ENCODE peak calls at places on chromosomes 6 and 20, in five cellular contexts. One of them, this sample, is unnamed.

GRCh38 chr6:163572612-163573011 is 158.1 kb downstream of the QKI start:
- DNase-seq in GM23248: no peak
- DNase-seq in hepatocyte: no peak
- DNase-seq in H9: peak
- DNase-seq in neuronal stem cell: no peak
- DNase-seq in this sample: no peak

GRCh38 chr20:36808317-36809257 is 35.0 kb upstream of the DSN1 start:
- DNase-seq in GM23248: peak
- DNase-seq in hepatocyte: peak
- DNase-seq in neuronal stem cell: peak
- DNase-seq in H9: peak
- DNase-seq in this sample: peak

GRCh38 chr20:59010321-59010994 is 3.4 kb upstream of the CTSZ start:
- DNase-seq in hepatocyte: no peak
- DNase-seq in H9: no peak
- DNase-seq in neuronal stem cell: no peak
- DNase-seq in GM23248: no peak
- DNase-seq in this sample: peak

GRCh38 chr20:23596856-23597255 is 8.9 kb downstream of the CST9 start:
- DNase-seq in hepatocyte: no peak
- DNase-seq in GM23248: no peak
- DNase-seq in neuronal stem cell: no peak
- DNase-seq in H9: no peak
- DNase-seq in this sample: no peak

GRCh38 chr20:50392138-50392866 is 117.9 kb upstream of the PTPN1 start:
- DNase-seq in hepatocyte: no peak
- DNase-seq in H9: no peak
- DNase-seq in GM23248: no peak
- DNase-seq in neuronal stem cell: no peak
- DNase-seq in this sample: no peak

GRCh38 chr6:148528292-148528691 is 185.7 kb downstream of the SASH1 start:
- DNase-seq in H9: no peak
- DNase-seq in hepatocyte: no peak
- DNase-seq in neuronal stem cell: no peak
- DNase-seq in GM23248: peak
- DNase-seq in this sample: no peak

GRCh38 chr6:40391851-40392595 is 195.1 kb downstream of the LRFN2 start:
- DNase-seq in GM23248: no peak
- DNase-seq in hepatocyte: no peak
- DNase-seq in neuronal stem cell: no peak
- DNase-seq in H9: no peak
- DNase-seq in this sample: no peak

GRCh38 chr20:60636417-60636816 is 615.6 kb upstream of the CDH4 start:
- DNase-seq in neuronal stem cell: no peak
- DNase-seq in GM23248: no peak
- DNase-seq in H9: no peak
- DNase-seq in hepatocyte: no peak
- DNase-seq in this sample: no peak

GRCh38 chr20:38043512-38044300 is 10.2 kb downstream of the RPRD1B start:
- DNase-seq in hepatocyte: peak
- DNase-seq in H9: no peak
- DNase-seq in GM23248: peak
- DNase-seq in neuronal stem cell: no peak
- DNase-seq in this sample: peak

DNA sequence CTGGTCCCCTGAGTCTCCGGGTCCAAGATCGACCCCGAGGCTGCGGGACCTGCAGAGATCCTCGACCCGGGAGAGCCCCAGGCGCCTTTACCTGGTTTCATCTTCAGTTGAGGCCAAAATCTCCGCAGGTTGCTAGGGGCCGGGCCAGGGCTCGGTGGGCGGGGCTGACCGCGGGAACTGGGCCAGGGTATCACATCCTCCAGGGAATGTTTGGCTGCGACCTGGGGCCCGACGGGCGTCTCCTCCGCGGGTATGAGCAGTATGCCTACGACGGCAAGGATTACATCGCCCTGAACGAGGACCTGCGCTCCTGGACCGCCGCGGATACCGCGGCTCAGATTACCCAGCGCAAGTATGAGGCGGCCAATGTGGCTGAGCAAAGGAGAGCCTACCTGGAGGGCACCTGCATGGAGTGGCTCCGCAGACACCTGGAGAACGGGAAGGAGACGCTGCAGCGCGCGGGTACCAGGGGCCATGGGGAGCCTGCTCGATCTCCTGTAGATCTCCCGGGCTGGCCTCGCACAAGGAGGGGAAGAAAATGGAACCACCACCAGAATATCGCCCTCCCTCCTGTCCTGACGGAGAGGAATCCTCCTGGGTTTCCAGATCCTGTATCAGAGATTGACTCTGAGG is 53.8 kb upstream of the POLR1H start:
- DNase-seq in GM23248: no peak
- DNase-seq in H9: peak
- DNase-seq in hepatocyte: no peak
- DNase-seq in neuronal stem cell: no peak
- DNase-seq in this sample: peak
- H3K4me2 ChIP-seq in GM23248: peak
- H3K4me2 ChIP-seq in H9: peak
- H3K4me2 ChIP-seq in hepatocyte: peak
- H3K4me2 ChIP-seq in neuronal stem cell: peak
- H3K4me2 ChIP-seq in this sample: peak

GRCh38 chr6:138465007-138465645 is 34.2 kb downstream of the NHSL1 start:
- DNase-seq in H9: no peak
- DNase-seq in neuronal stem cell: no peak
- DNase-seq in GM23248: peak
- DNase-seq in hepatocyte: peak
- DNase-seq in this sample: peak
- H3K27ac ChIP-seq in H9: no peak
- H3K27ac ChIP-seq in neuronal stem cell: no peak
- H3K27ac ChIP-seq in GM23248: peak
- H3K27ac ChIP-seq in hepatocyte: peak
- H3K27ac ChIP-seq in this sample: peak

GRCh38 chr20:16761305-16761829 is 13.2 kb downstream of the OTOR start:
- DNase-seq in GM23248: peak
- DNase-seq in neuronal stem cell: peak
- DNase-seq in H9: peak
- DNase-seq in hepatocyte: peak
- DNase-seq in this sample: peak
- H2AFZ ChIP-seq in GM23248: no peak
- H2AFZ ChIP-seq in neuronal stem cell: peak
- H2AFZ ChIP-seq in H9: no peak
- H2AFZ ChIP-seq in hepatocyte: peak
- H2AFZ ChIP-seq in this sample: peak

GRCh38 chr6:36360241-36361054 is 23.8 kb upstream of the BNIP5 start:
- DNase-seq in hepatocyte: peak
- DNase-seq in GM23248: peak
- DNase-seq in H9: peak
- DNase-seq in neuronal stem cell: peak
- DNase-seq in this sample: peak
- H3K4me2 ChIP-seq in hepatocyte: no peak
- H3K4me2 ChIP-seq in GM23248: no peak
- H3K4me2 ChIP-seq in H9: no peak
- H3K4me2 ChIP-seq in neuronal stem cell: no peak
- H3K4me2 ChIP-seq in this sample: peak

GRCh38 chr6:133062702-133063319 is 178.3 kb upstream of the EYA4 start:
- DNase-seq in neuronal stem cell: no peak
- DNase-seq in H9: no peak
- DNase-seq in hepatocyte: no peak
- DNase-seq in GM23248: peak
- DNase-seq in this sample: no peak
- H3K27ac ChIP-seq in neuronal stem cell: no peak
- H3K27ac ChIP-seq in H9: no peak
- H3K27ac ChIP-seq in hepatocyte: no peak
- H3K27ac ChIP-seq in GM23248: no peak
- H3K27ac ChIP-seq in this sample: no peak

GRCh38 chr6:21595265-21595950 is 1.9 kb downstream of the SOX4 start:
- DNase-seq in GM23248: peak
- DNase-seq in H9: no peak
- DNase-seq in hepatocyte: peak
- DNase-seq in neuronal stem cell: no peak
- DNase-seq in this sample: peak

GRCh38 chr6:21593927-21594421 is 423 bp downstream of the SOX4 start:
- DNase-seq in H9: no peak
- DNase-seq in GM23248: peak
- DNase-seq in neuronal stem cell: no peak
- DNase-seq in hepatocyte: peak
- DNase-seq in this sample: peak

GRCh38 chr6:21595951-21596378 is 2.4 kb downstream of the SOX4 start:
- DNase-seq in hepatocyte: no peak
- DNase-seq in GM23248: peak
- DNase-seq in neuronal stem cell: no peak
- DNase-seq in H9: no peak
- DNase-seq in this sample: peak

GRCh38 chr6:21593412-21593926 is at the start of gene SOX4:
- DNase-seq in neuronal stem cell: peak
- DNase-seq in H9: peak
- DNase-seq in hepatocyte: peak
- DNase-seq in GM23248: peak
- DNase-seq in this sample: peak

DNA sequence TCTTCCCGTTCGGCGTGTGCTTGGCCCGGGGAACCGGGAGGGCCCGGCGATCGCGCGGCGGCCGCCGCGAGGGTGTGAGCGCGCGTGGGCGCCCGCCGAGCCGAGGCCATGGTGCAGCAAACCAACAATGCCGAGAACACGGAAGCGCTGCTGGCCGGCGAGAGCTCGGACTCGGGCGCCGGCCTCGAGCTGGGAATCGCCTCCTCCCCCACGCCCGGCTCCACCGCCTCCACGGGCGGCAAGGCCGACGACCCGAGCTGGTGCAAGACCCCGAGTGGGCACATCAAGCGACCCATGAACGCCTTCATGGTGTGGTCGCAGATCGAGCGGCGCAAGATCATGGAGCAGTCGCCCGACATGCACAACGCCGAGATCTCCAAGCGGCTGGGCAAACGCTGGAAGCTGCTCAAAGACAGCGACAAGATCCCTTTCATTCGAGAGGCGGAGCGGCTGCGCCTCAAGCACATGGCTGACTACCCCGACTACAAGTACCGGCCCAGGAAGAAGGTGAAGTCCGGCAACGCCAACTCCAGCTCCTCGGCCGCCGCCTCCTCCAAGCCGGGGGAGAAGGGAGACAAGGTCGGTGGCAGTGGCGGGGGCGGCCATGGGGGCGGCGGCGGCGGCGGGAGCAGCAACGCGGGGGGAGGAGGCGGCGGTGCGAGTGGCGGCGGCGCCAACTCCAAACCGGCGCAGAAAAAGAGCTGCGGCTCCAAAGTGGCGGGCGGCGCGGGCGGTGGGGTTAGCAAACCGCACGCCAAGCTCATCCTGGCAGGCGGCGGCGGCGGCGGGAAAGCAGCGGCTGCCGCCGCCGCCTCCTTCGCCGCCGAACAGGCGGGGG is 1.1 kb downstream of the SOX4 start:
- DNase-seq in neuronal stem cell: no peak
- DNase-seq in H9: no peak
- DNase-seq in hepatocyte: peak
- DNase-seq in GM23248: peak
- DNase-seq in this sample: peak
- H2AFZ ChIP-seq in neuronal stem cell: no peak
- H2AFZ ChIP-seq in H9: no peak
- H2AFZ ChIP-seq in hepatocyte: peak
- H2AFZ ChIP-seq in GM23248: peak
- H2AFZ ChIP-seq in this sample: peak

GRCh38 chr6:147212618-147213017 is 8.4 kb downstream of the STXBP5 start:
- DNase-seq in H9: no peak
- DNase-seq in GM23248: no peak
- DNase-seq in neuronal stem cell: no peak
- DNase-seq in hepatocyte: no peak
- DNase-seq in this sample: no peak

GRCh38 chr6:147209762-147210449 is 5.7 kb downstream of the STXBP5 start:
- DNase-seq in GM23248: no peak
- DNase-seq in hepatocyte: no peak
- DNase-seq in H9: no peak
- DNase-seq in neuronal stem cell: no peak
- DNase-seq in this sample: no peak

GRCh38 chr6:147211349-147211748 is 7.1 kb downstream of the STXBP5 start:
- DNase-seq in neuronal stem cell: no peak
- DNase-seq in H9: no peak
- DNase-seq in GM23248: no peak
- DNase-seq in hepatocyte: no peak
- DNase-seq in this sample: no peak

GRCh38 chr6:147213772-147214171 is 9.6 kb downstream of the STXBP5 start:
- DNase-seq in hepatocyte: no peak
- DNase-seq in GM23248: no peak
- DNase-seq in H9: no peak
- DNase-seq in neuronal stem cell: no peak
- DNase-seq in this sample: no peak

GRCh38 chr6:147211831-147212230 is 7.6 kb downstream of the STXBP5 start:
- DNase-seq in H9: no peak
- DNase-seq in GM23248: no peak
- DNase-seq in neuronal stem cell: no peak
- DNase-seq in hepatocyte: no peak
- DNase-seq in this sample: no peak
- H3K4me2 ChIP-seq in H9: no peak
- H3K4me2 ChIP-seq in GM23248: no peak
- H3K4me2 ChIP-seq in neuronal stem cell: no peak
- H3K4me2 ChIP-seq in hepatocyte: no peak
- H3K4me2 ChIP-seq in this sample: peak